ENCODE peak calls at places on chromosomes 16 and 17, in ten cellular contexts. S is mucosa of descending colon; U is pancreas; F is right atrium auricular region; O is GM12865; T is CD8-positive, alpha-beta T cell; Z is IMR-90; X is choroid plexus epithelial cell; V is foreskin fibroblast; Y is cardiac muscle cell. M is an unnamed sample.

GRCh38 chr16:87461466-87461975 is 31.3 kb downstream of the ZCCHC14 start:
- DNase-seq in S (peak; percentile 93), U (peak; percentile 96), F (peak; percentile 76), O (peak; percentile 71), T (no peak), Z (no peak), X (peak; percentile 52), V (no peak), Y (peak; percentile 89), M (peak; percentile 41)

GRCh38 chr16:71351558-71351901 is 7.0 kb upstream of the CALB2 start:
- DNase-seq in S (no peak), U (peak; percentile 34), F (no peak), O (no peak), T (no peak), Z (no peak), X (no peak), V (no peak), Y (no peak), M (no peak)

GRCh38 chr16:84633622-84634021 is 14.7 kb upstream of the KLHL36 start:
- DNase-seq in S (no peak), U (peak; percentile 39), F (peak; percentile 80), O (no peak), T (no peak), Z (no peak), X (peak; percentile 84), V (no peak), Y (no peak), M (peak; percentile 95)

GRCh38 chr17:628507-628941 is 86.1 kb downstream of the VPS53 start:
- DNase-seq in S (no peak), U (no peak), F (no peak), O (no peak), T (no peak), Z (no peak), X (peak; percentile 25), V (no peak), Y (no peak), M (no peak)

GRCh38 chr16:70691223-70692129 is 5.6 kb upstream of the MTSS2 start:
- DNase-seq in S (no peak), U (no peak), F (peak; percentile 93), O (no peak), T (no peak), Z (peak; percentile 97), X (peak; percentile 78), V (peak; percentile 95), Y (peak; percentile 55), M (peak; percentile 73)

GRCh38 chr16:87017388-87018012 is 299.7 kb downstream of the C16orf95 start:
- DNase-seq in S (no peak), U (no peak), F (no peak), O (no peak), T (no peak), Z (peak; percentile 88), X (peak; percentile 85), V (peak; percentile 83), Y (no peak), M (no peak)

GRCh38 chr16:48444574-48444973 is 59.4 kb upstream of the SIAH1 start:
- DNase-seq in S (no peak), U (no peak), F (peak; percentile 69), O (no peak), T (no peak), Z (peak; percentile 94), X (peak; percentile 92), V (peak; percentile 81), Y (no peak), M (peak; percentile 34)

GRCh38 chr16:31386157-31386984 is 6.8 kb upstream of the ITGAD start:
- DNase-seq in S (no peak), U (peak; percentile 71), F (no peak), O (peak; percentile 58), T (no peak), Z (peak; percentile 72), X (peak; percentile 20), V (peak; percentile 35), Y (peak; percentile 13), M (no peak)

GRCh38 chr16:86771506-86772230 is 193.3 kb downstream of the FOXL1 start:
- DNase-seq in S (no peak), U (no peak), F (no peak), O (no peak), T (no peak), Z (peak; percentile 17), X (no peak), V (no peak), Y (no peak), M (no peak)

GRCh38 chr17:64213995-64214507 is 49.0 kb downstream of the TEX2 start:
- DNase-seq in S (no peak), U (no peak), F (no peak), O (no peak), T (no peak), Z (no peak), X (peak; percentile 54), V (no peak), Y (no peak), M (no peak)

GRCh38 chr17:15451681-15452080 is 15.7 kb downstream of the CDRT4 start:
- DNase-seq in S (no peak), U (no peak), F (no peak), O (no peak), T (no peak), Z (no peak), X (peak; percentile 15), V (no peak), Y (no peak), M (no peak)

GRCh38 chr17:27762527-27763305 is 37.6 kb downstream of the NOS2 start:
- DNase-seq in S (no peak), U (no peak), F (no peak), O (peak; percentile 32), T (no peak), Z (peak; percentile 37), X (peak; percentile 52), V (peak; percentile 8), Y (peak; percentile 74), M (no peak)

GRCh38 chr16:10965440-10966039 is 21.2 kb downstream of the CLEC16A start:
- DNase-seq in S (no peak), U (no peak), F (no peak), O (peak; percentile 94), T (no peak), Z (no peak), X (no peak), V (no peak), Y (no peak), M (no peak)

GRCh38 chr16:57042157-57043111 is 49.9 kb upstream of the CPNE2 start:
- DNase-seq in S (no peak), U (no peak), F (no peak), O (peak; percentile 92), T (peak; percentile 73), Z (peak; percentile 36), X (peak; percentile 54), V (no peak), Y (no peak), M (no peak)

DNA sequence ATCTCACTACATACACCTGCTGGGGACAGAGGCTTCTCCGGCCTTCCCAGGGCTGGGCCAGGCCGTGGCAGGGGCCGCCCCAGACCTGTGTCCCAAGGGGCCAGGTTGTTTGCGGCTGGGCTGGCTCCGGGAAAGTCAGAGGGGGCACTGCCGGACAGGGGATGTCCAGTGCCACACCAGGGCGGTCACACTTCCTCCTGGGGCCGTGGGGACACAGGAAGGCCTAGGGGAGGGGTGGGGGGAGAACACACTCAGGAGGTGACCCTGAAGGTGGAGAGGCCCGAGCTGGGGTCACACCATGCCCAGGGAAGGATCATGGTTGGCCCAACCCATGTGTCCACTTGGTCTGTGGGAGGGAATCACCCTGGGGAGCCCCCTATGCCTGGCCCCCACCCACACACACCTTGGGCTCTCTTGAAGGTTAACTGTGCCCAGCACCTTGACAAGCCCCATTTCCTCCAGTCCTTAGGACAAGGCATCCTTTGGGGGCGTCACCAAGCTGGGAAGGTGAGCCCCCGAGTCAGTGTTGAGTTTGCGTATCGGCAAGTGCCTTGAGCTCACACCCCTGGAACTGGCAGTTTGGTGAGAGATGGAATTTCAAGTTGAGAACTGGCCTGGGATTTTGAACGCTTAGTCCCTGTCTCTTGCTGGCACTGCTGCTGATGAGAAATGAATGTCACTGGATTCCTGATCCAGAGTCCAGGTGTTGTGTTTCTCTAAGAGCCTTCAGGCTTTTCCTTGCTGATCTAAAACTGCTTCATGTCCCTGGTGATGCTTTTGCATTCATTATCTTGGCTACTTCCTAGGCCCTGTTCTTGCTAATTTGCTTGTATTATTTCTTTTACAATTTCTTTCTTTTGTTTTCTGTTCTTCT is 7.7 kb upstream of the ACTG1 start:
- DNase-seq in S (peak; percentile 56), U (peak; percentile 30), F (no peak), O (peak; percentile 34), T (no peak), Z (no peak), X (no peak), V (no peak), Y (peak; percentile 12), M (no peak)
- H3K4me3 ChIP-seq in S (no peak overlapping the region), U (peak overlapping the region; percentile 72), F (no peak overlapping the region), O (peak overlapping the region; percentile 90), T (no peak overlapping the region), Z (no peak overlapping the region), X (no peak overlapping the region), V (no peak overlapping the region), Y (peak overlapping the region; percentile 23), M (no peak overlapping the region)

GRCh38 chr17:8628609-8629169 is 1.8 kb downstream of the MYH10 start:
- DNase-seq in S (no peak), U (no peak), F (no peak), O (no peak), T (no peak), Z (no peak), X (no peak), V (no peak), Y (no peak), M (no peak)
- H3K4me3 ChIP-seq in S (no peak overlapping the region), U (peak overlapping the region; percentile 81), F (no peak overlapping the region), O (no peak overlapping the region), T (no peak overlapping the region), Z (peak overlapping the region; percentile 75), X (peak overlapping the region; percentile 90), V (peak overlapping the region; percentile 68), Y (peak overlapping the region; percentile 79), M (peak overlapping the region; percentile 84)

DNA sequence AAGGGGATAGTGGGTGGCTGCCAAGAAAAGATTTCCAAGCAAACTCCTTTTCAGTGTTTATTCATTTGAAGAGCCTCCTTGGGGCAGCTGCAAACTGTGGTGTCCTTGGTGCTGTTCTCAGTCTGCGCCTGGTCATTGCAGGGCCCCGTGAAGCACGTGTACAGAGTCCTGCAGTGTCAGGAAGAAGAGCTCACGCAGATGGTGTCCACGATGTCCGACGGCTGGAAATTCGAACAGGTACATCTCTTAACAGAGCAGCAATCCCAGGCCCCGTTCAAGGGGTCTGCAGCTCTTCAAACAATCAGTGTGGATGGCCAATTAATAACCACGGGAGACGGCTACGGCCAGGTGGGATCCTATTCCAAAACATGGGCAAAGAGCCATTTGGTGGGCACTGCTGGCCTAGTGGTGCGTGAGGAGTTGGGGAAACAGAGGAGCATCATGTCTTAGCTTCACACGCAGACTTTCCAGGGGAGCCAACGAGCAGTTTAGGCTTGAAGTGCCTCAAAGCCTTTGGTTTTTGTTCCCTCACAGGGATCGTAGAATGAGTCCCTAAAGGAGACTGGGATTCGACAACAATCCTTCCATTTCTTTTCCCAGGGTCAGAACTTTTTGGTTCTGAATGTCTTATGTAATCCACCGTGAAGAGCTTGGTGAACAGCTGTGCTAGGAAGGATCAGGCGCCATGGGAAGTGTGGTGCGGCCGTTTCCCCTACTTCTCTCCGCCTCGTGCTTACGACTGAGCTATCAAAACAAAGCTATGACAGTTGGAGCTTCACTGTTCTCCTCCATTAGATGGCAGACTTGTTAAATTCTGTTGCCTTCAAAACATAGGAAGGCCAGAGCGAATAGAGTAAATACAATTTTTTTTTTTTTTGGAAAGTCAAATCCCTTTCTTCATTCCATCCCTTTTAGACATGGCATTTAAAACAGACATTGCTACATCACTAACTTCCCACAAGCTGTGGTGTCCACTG is 12.6 kb downstream of the KCTD2 start:
- DNase-seq in S (no peak), U (no peak), F (no peak), O (no peak), T (no peak), Z (peak; percentile 81), X (peak; percentile 87), V (peak; percentile 66), Y (no peak), M (peak; percentile 56)
- H3K4me3 ChIP-seq in S (no peak overlapping the region), U (no peak overlapping the region), F (no peak overlapping the region), O (no peak overlapping the region), T (no peak overlapping the region), Z (no peak overlapping the region), X (no peak overlapping the region), V (no peak overlapping the region), Y (no peak overlapping the region), M (no peak overlapping the region)

GRCh38 chr17:17563530-17563929 is 28.0 kb downstream of the PEMT start:
- DNase-seq in S (no peak), U (no peak), F (no peak), O (no peak), T (no peak), Z (no peak), X (no peak), V (no peak), Y (no peak), M (no peak)
- H3K4me3 ChIP-seq in S (no peak overlapping the region), U (no peak overlapping the region), F (no peak overlapping the region), O (no peak overlapping the region), T (no peak overlapping the region), Z (no peak overlapping the region), X (no peak overlapping the region), V (no peak overlapping the region), Y (no peak overlapping the region), M (no peak overlapping the region)

M was measured in ovary.